ENCODE peak calls at places on chromosomes 5 and 9, in nine cellular contexts. I, N, J, K, E, M, D, A and V are unnamed samples.

GRCh38 chr5:162591724-162592123 is 524.2 kb downstream of the GABRG2 start:
- DNase-seq in I (no peak), N (no peak), J (no peak), K (no peak), E (no peak), M (no peak), D (no peak), A (no peak), V (peak; percentile 4)

GRCh38 chr5:135737701-135738563 is 96.5 kb upstream of the SLC25A48 start:
- DNase-seq in I (no peak), N (no peak), J (no peak), K (no peak), E (no peak), M (no peak), D (no peak), A (no peak), V (peak; percentile 67)

GRCh38 chr5:1985781-1986180 is 103.1 kb upstream of the IRX4 start:
- DNase-seq in I (no peak), N (no peak), J (no peak), K (no peak), E (no peak), M (no peak), D (no peak), A (no peak), V (no peak)

GRCh38 chr5:106865279-106865678 is 805.5 kb downstream of the EFNA5 start:
- DNase-seq in I (no peak), N (no peak), J (no peak), K (no peak), E (no peak), M (no peak), D (no peak), A (no peak), V (no peak)

GRCh38 chr5:179451099-179451812 is 99.1 kb upstream of the RUFY1 start:
- DNase-seq in I (no peak), N (no peak), J (no peak), K (no peak), E (no peak), M (no peak), D (no peak), A (no peak), V (no peak)

GRCh38 chr5:95759005-95759404 is 27.9 kb downstream of the RHOBTB3 start:
- DNase-seq in I (no peak), N (no peak), J (no peak), K (no peak), E (no peak), M (no peak), D (no peak), A (no peak), V (no peak)

GRCh38 chr5:78803386-78803785 is 154.8 kb upstream of the LHFPL2 start:
- DNase-seq in I (no peak), N (peak; percentile 93), J (no peak), K (no peak), E (no peak), M (peak; percentile 82), D (no peak), A (no peak), V (no peak)

GRCh38 chr9:93365427-93366118 is 85.9 kb upstream of the FAM120A start:
- DNase-seq in I (no peak), N (no peak), J (no peak), K (no peak), E (no peak), M (no peak), D (no peak), A (no peak), V (no peak)

GRCh38 chr9:123776856-123777560 is 152.9 kb downstream of the DENND1A start:
- DNase-seq in I (no peak), N (no peak), J (no peak), K (no peak), E (no peak), M (no peak), D (no peak), A (no peak), V (peak; percentile 39)